ENCODE peak calls at places on chromosomes 3 and 15, in six cellular contexts. O is endothelial cell, U is neural progenitor cell, T is kidney, M is glutamatergic neuron, E is activated B cell treated with CpG ODN at 0.5 μM for 24 hours. Q is an unnamed sample.

GRCh38 chr15:63381301-63382192 is at the start of gene CA12:
- DNase-seq in O (peak), U (peak), T (peak), M (peak), E (no peak), Q (peak)

GRCh38 chr3:170475091-170475705 is 56.5 kb downstream of the CLDN11 start:
- DNase-seq in O (no peak), U (no peak), T (no peak), M (no peak), E (no peak), Q (no peak)

GRCh38 chr3:45027406-45027805 is 1.3 kb downstream of the CLEC3B start:
- DNase-seq in O (no peak), U (no peak), T (no peak), M (no peak), E (no peak), Q (no peak)

GRCh38 chr3:13748500-13748899 is 131.4 kb downstream of the WNT7A start:
- DNase-seq in O (no peak), U (no peak), T (no peak), M (no peak), E (no peak), Q (no peak)

GRCh38 chr3:46383211-46383945 is 12.6 kb downstream of the CCR5 start:
- DNase-seq in O (no peak), U (no peak), T (no peak), M (no peak), E (no peak), Q (no peak)

GRCh38 chr3:87836026-87836425 is 222.8 kb downstream of the CGGBP1 start:
- DNase-seq in O (no peak), U (no peak), T (no peak), M (no peak), E (no peak), Q (no peak)

GRCh38 chr3:119676020-119676419 is 1.2 kb downstream of the COX17 start:
- DNase-seq in O (no peak), U (no peak), T (no peak), M (no peak), E (no peak), Q (no peak)

GRCh38 chr15:77282333-77282732 is 137.6 kb downstream of the PEAK1 start:
- DNase-seq in O (no peak), U (peak), T (no peak), M (no peak), E (no peak), Q (no peak)

GRCh38 chr3:70064194-70064787 is 64.8 kb downstream of the SAMMSON start:
- DNase-seq in O (peak), U (peak), T (no peak), M (no peak), E (no peak), Q (peak)

GRCh38 chr3:8445861-8446260 is 55.8 kb upstream of the LMCD1 start:
- DNase-seq in O (no peak), U (no peak), T (no peak), M (no peak), E (no peak), Q (no peak)

GRCh38 chr3:196493292-196493691 is 10.3 kb downstream of the RNF168 start:
- DNase-seq in O (no peak), U (no peak), T (no peak), M (no peak), E (no peak), Q (no peak)

GRCh38 chr15:29728418-29728817 is 93.8 kb downstream of the TJP1 start:
- DNase-seq in O (no peak), U (no peak), T (no peak), M (no peak), E (no peak), Q (no peak)

GRCh38 chr3:119323401-119324107 is 29.4 kb downstream of the ARHGAP31 start:
- DNase-seq in O (no peak), U (no peak), T (no peak), M (no peak), E (no peak), Q (no peak)

GRCh38 chr3:172258616-172259015 is 189.6 kb downstream of the GHSR start:
- DNase-seq in O (no peak), U (peak), T (no peak), M (no peak), E (no peak), Q (no peak)

GRCh38 chr3:193744048-193744821 is 151.2 kb downstream of the OPA1 start:
- DNase-seq in O (no peak), U (no peak), T (no peak), M (no peak), E (no peak), Q (no peak)

GRCh38 chr15:52730163-52730562 is 51.0 kb upstream of the ATOSA start:
- DNase-seq in O (no peak), U (no peak), T (no peak), M (no peak), E (no peak), Q (no peak)

GRCh38 chr15:70627734-70628541 is 135.4 kb downstream of the UACA start:
- DNase-seq in O (no peak), U (no peak), T (no peak), M (no peak), E (no peak), Q (no peak)

GRCh38 chr3:88105325-88105724 is 44.4 kb upstream of the C3orf38 start:
- DNase-seq in O (no peak), U (no peak), T (no peak), M (no peak), E (no peak), Q (no peak)

GRCh38 chr3:33064929-33065328 is 32.0 kb downstream of the GLB1 start:
- DNase-seq in O (no peak), U (no peak), T (no peak), M (no peak), E (no peak), Q (no peak)

GRCh38 chr3:65342084-65342683 is 654.4 kb upstream of the ADAMTS9 start:
- DNase-seq in O (peak), U (peak), T (no peak), M (peak), E (no peak), Q (peak)

GRCh38 chr3:9727041-9727595 is 4.4 kb upstream of the BRPF1 start:
- DNase-seq in O (peak), U (peak), T (no peak), M (peak), E (peak), Q (no peak)

GRCh38 chr3:151638555-151638954 is 95.2 kb upstream of the AADACL2 start:
- DNase-seq in O (no peak), U (no peak), T (no peak), M (no peak), E (no peak), Q (no peak)

GRCh38 chr3:17539436-17539835 is 203.0 kb downstream of the TBC1D5 start:
- DNase-seq in O (no peak), U (no peak), T (no peak), M (no peak), E (no peak), Q (no peak)

GRCh38 chr3:17546500-17546899 is 195.9 kb downstream of the TBC1D5 start:
- DNase-seq in O (no peak), U (no peak), T (no peak), M (no peak), E (no peak), Q (no peak)

GRCh38 chr3:17550624-17551023 is 191.8 kb downstream of the TBC1D5 start:
- DNase-seq in O (no peak), U (no peak), T (no peak), M (no peak), E (no peak), Q (no peak)

DNA sequence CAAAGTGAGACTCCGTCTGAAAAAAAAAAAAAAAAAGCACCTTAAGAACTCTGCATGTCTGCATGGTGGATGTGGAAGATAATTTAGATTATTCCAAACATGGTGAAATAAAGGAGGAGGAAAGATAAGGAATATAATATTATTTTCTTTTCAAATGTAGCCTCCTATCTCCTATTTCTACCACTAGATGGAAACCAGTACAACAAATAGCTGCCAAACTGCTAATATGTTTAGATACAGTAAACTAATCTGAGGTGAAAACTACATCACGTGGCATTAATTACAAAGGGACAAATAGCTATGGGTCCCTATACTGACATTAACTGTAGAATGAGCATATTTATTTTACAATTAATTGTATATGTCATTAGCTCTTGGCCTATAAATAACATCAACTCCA is 197.8 kb downstream of the TBC1D5 start:
- DNase-seq in O (no peak), U (no peak), T (no peak), M (no peak), E (no peak), Q (no peak)
- TF ChIP-seq CTCF in O (no peak), U (no peak), T (no peak), M (no peak), E (no peak), Q (no peak)

GRCh38 chr3:167346171-167346570 is 33.9 kb downstream of the ZBBX start:
- DNase-seq in O (no peak), U (no peak), T (no peak), M (no peak), E (no peak), Q (no peak)

GRCh38 chr3:167350245-167350862 is 29.7 kb downstream of the ZBBX start:
- DNase-seq in O (peak), U (peak), T (no peak), M (no peak), E (no peak), Q (peak)
- TF ChIP-seq CTCF in O (peak), U (peak), T (peak), M (peak), E (no peak), Q (peak)

DNA sequence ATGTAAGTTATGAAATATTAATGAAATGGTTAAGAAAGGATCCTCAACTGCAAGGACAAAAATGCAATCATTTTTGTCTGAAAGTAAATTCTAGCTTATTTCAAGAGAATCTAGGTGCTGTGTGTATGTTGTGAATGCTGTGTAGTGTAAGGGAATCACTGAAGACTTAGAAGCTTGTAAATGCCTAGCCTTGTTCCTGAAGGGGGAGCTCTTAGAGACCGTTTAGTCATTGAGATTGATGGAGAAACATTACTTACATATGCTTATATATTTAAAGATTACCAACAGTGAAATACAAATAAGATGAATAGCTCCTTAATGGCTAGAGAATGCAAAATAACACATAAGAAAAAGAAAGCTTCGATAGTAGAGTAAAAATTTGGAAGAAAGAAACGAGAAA is 67.9 kb downstream of the CNTN4 start:
- DNase-seq in O (no peak), U (peak), T (no peak), M (no peak), E (no peak), Q (no peak)
- TF ChIP-seq CTCF in O (no peak), U (peak), T (no peak), M (no peak), E (no peak), Q (peak)

DNA sequence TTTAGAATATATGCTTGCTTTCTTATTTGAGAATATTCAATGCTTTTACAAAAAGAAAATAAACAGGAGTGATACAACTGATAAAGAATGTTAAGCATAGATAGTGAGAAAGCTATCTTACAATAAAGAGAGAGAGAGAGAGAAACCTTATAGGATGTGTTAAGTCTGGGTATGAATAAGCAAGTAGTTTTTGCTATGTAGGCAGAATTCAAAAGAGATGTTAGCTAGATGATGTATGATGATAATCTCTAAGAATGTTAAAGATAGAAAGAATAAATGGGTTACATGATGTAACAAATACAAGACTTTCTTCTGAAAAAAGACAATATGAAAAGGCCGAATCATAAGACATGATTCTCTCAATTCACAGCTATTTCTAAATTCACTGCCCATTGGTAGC is 169.0 kb upstream of the LYSMD4 start:
- DNase-seq in O (no peak), U (no peak), T (no peak), M (no peak), E (no peak), Q (no peak)
- TF ChIP-seq CTCF in O (no peak), U (no peak), T (no peak), M (no peak), E (no peak), Q (no peak)

GRCh38 chr3:22862111-22862510 is 341.0 kb upstream of the UBE2E2 start:
- DNase-seq in O (no peak), U (no peak), T (no peak), M (no peak), E (no peak), Q (no peak)
- TF ChIP-seq CTCF in O (no peak), U (peak), T (no peak), M (no peak), E (no peak), Q (no peak)